ENCODE peak calls at places on chromosomes 5 and 9, in seven cellular contexts. J is tibial nerve, W is psoas muscle, R is heart left ventricle, S is stomach, V is IMR-90, C is kidney epithelial cell. D is an unnamed sample.
A peak's percentile ranks its signal among the peaks of the same experiment; 100 is the strongest.

GRCh38 chr5:10406636-10407035 is 35.0 kb upstream of the ROPN1L start:
- DNase-seq in W (no peak), J (no peak), V (no peak), C (no peak), R (no peak), S (no peak), D (no peak)

GRCh38 chr9:34463098-34463900 is 4.7 kb downstream of the DNAI1 start:
- DNase-seq in J (no peak), R (no peak), S (no peak), C (no peak), V (peak; percentile 60), W (no peak), D (no peak)

GRCh38 chr9:89919171-89919681 is 314.4 kb downstream of the GADD45G start:
- DNase-seq in S (peak; percentile 42), R (no peak), C (no peak), W (no peak), J (no peak), V (no peak), D (peak; percentile 87)

GRCh38 chr9:33818167-33818831 is 1.3 kb downstream of the UBE2R2 start:
- DNase-seq in J (no peak), W (peak; percentile 82), C (no peak), S (peak; percentile 28), R (peak; percentile 70), V (no peak), D (no peak)

GRCh38 chr9:130260816-130261765 is 4.5 kb upstream of the HMCN2 start:
- DNase-seq in W (no peak), V (no peak), J (no peak), C (no peak), R (no peak), S (no peak), D (no peak)

GRCh38 chr5:150623152-150623877 is 17.1 kb upstream of the SYNPO start:
- DNase-seq in R (no peak), S (no peak), J (no peak), C (no peak), V (peak; percentile 42), W (peak; percentile 9), D (no peak)

GRCh38 chr5:43997647-43998251 is 391.5 kb downstream of the FGF10 start:
- DNase-seq in R (no peak), V (peak; percentile 70), S (no peak), C (no peak), W (no peak), J (no peak), D (no peak)

GRCh38 chr5:151079838-151080619 is 805 bp downstream of the TNIP1 start:
- DNase-seq in W (no peak), C (no peak), S (no peak), J (no peak), V (peak; percentile 82), R (no peak), D (no peak)

GRCh38 chr5:38706376-38706775 is 139.4 kb upstream of the OSMR start:
- DNase-seq in J (no peak), W (no peak), S (no peak), V (no peak), R (no peak), C (no peak), D (no peak)

GRCh38 chr5:57896596-57896995 is 414.0 kb upstream of the ACTBL2 start:
- DNase-seq in V (peak; percentile 58), W (no peak), R (no peak), S (no peak), J (no peak), C (no peak), D (no peak)

GRCh38 chr5:61200582-61201155 is 38.4 kb upstream of the SMIM15 start:
- DNase-seq in J (no peak), C (no peak), R (no peak), W (no peak), S (no peak), V (peak; percentile 26), D (no peak)

GRCh38 chr9:88280816-88281382 is 107.3 kb upstream of the SPIN1 start:
- DNase-seq in J (no peak), V (peak; percentile 76), C (no peak), W (no peak), S (no peak), R (no peak), D (no peak)

GRCh38 chr9:107894572-107895261 is 405.1 kb upstream of the KLF4 start:
- DNase-seq in C (no peak), S (no peak), R (no peak), V (peak; percentile 93), W (no peak), J (no peak), D (peak; percentile 85)

GRCh38 chr9:115015018-115015635 is 84.7 kb upstream of the TNFSF8 start:
- DNase-seq in V (peak; percentile 64), W (no peak), R (no peak), C (no peak), S (peak; percentile 40), J (no peak), D (no peak)

GRCh38 chr5:170173227-170173626 is 59.6 kb upstream of the C5orf58 start:
- DNase-seq in R (no peak), C (no peak), V (peak; percentile 23), J (no peak), W (no peak), S (no peak), D (no peak)

GRCh38 chr9:133759946-133760345 is 21.8 kb upstream of the SARDH start:
- DNase-seq in W (no peak), V (no peak), S (no peak), J (no peak), C (no peak), R (peak; percentile 20), D (no peak)

GRCh38 chr5:26868504-26868903 is 169.9 kb downstream of the CDH9 start:
- DNase-seq in R (no peak), W (no peak), V (no peak), J (no peak), C (no peak), S (no peak), D (no peak)

GRCh38 chr5:112929336-112930081 is 7.5 kb upstream of the REEP5 start:
- DNase-seq in R (no peak), J (no peak), S (no peak), C (no peak), W (no peak), V (peak; percentile 33), D (peak; percentile 26)

GRCh38 chr5:68911840-68912690 is 181.7 kb upstream of the SLC30A5 start:
- DNase-seq in R (no peak), W (no peak), C (no peak), V (peak; percentile 78), J (no peak), S (no peak), D (peak; percentile 74)

GRCh38 chr9:93669958-93670207 is 93.5 kb downstream of the PHF2 start:
- DNase-seq in C (no peak), W (no peak), R (no peak), V (no peak), S (no peak), J (no peak), D (no peak)

GRCh38 chr9:111158375-111158774 is 120.1 kb upstream of the LPAR1 start:
- DNase-seq in S (no peak), R (no peak), C (no peak), V (peak; percentile 14), W (no peak), J (peak; percentile 33), D (no peak)

GRCh38 chr9:77601476-77602056 is 46.6 kb downstream of the GNA14 start:
- DNase-seq in J (no peak), C (no peak), R (no peak), V (no peak), W (no peak), S (no peak), D (peak; percentile 26)

GRCh38 chr5:1125030-1125357 is 13.1 kb upstream of the SLC12A7 start:
- DNase-seq in V (peak; percentile 50), J (peak; percentile 68), S (no peak), C (no peak), R (no peak), W (peak; percentile 84), D (no peak)

GRCh38 chr9:84670106-84670800 is 724 bp downstream of the NTRK2 start:
- DNase-seq in R (peak; percentile 58), C (no peak), W (peak; percentile 51), S (no peak), V (no peak), J (no peak), D (no peak)

GRCh38 chr9:116153765-116154333 is at the start of gene PAPPA:
- DNase-seq in V (no peak), S (no peak), C (no peak), J (no peak), R (no peak), W (no peak), D (no peak)

GRCh38 chr9:137588891-137589290 is 1.4 kb downstream of the ZMYND19 start:
- DNase-seq in R (no peak), C (no peak), J (no peak), S (no peak), V (no peak), W (no peak), D (no peak)

GRCh38 chr5:137113161-137113560 is 386.0 kb downstream of the SPOCK1 start:
- DNase-seq in R (no peak), J (no peak), W (no peak), S (no peak), V (no peak), C (no peak), D (no peak)

GRCh38 chr9:123637940-123638634 is 282.1 kb downstream of the CRB2 start:
- DNase-seq in C (peak; percentile 16), R (no peak), J (no peak), V (peak; percentile 3), S (no peak), W (no peak), D (no peak)

GRCh38 chr9:6488395-6488794 is 75.4 kb downstream of the UHRF2 start:
- DNase-seq in V (no peak), J (no peak), S (no peak), W (no peak), R (no peak), C (no peak), D (no peak)
- TF ChIP-seq CTCF in V (no peak), J (no peak), S (no peak), W (no peak), R (no peak), C (no peak), D (no peak)

DNA sequence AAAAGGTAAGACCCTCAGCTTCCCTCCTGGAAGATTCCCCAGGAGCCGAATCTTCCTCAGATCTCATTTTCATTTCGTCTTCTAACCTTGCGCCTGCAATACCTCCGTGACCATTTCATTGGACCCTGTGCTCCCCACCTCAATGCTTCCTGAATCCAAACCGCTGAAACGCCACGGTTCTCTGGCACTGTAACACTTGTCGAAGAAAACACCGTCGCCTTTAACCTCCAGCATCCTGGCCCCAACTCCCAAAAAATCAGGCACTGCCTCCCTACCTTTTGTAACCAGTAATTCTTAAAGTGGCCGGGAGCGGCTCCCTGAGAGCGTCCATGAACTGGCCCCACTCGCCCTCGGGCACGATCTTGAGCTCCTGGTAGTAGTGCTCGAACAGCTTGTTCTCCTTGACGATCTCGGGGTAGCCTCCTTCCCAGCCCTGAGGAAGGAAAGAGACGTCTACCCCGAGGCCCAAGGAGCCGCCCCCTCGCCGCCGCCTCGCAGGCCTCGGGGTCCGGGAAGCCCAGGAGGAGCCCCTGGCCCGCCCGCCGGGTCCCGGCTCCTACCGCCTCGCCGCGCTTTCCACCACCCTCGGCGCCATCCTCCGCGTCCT is 417 bp downstream of the NSUN2 start:
- DNase-seq in R (no peak), J (no peak), W (no peak), V (no peak), C (no peak), S (no peak), D (no peak)
- H3K36me3 ChIP-seq in R (peaks cover 42% of the 10 kb centered on the region), J (no peaks in the 10 kb centered on the region), W (peaks cover 3% of the 10 kb centered on the region), V (peaks cover 19% of the 10 kb centered on the region), C (no peaks in the 10 kb centered on the region), S (peaks cover 39% of the 10 kb centered on the region), D (no peaks in the 10 kb centered on the region)

GRCh38 chr5:123421773-123422172 is 1.4 kb downstream of the CEP120 start:
- DNase-seq in S (no peak), R (no peak), J (no peak), V (no peak), W (no peak), C (no peak), D (no peak)
- H3K4me3 ChIP-seq in S (peak overlapping the region; percentile 72), R (peak overlapping the region; percentile 94), J (peak overlapping the region; percentile 92), V (peak overlapping the region; percentile 87), W (peak overlapping the region; percentile 89), C (peak overlapping the region; percentile 79), D (peak overlapping the region; percentile 93)

GRCh38 chr9:29211681-29212589 is 1638.7 kb upstream of the C9orf72 start:
- DNase-seq in V (no peak), S (peak; percentile 67), J (no peak), C (no peak), R (peak; percentile 68), W (peak; percentile 53), D (no peak)
- TF ChIP-seq CTCF in V (peak; percentile 53), S (no peak), J (peak; percentile 59), C (peak; percentile 62), R (peak; percentile 36), W (peak; percentile 36), D (peak; percentile 85)